ENCODE peak calls at places on chromosomes 4 and X, in four cellular contexts. One of them, this sample, is unnamed.
A peak's percentile ranks its signal among the peaks of the same experiment; 100 is the strongest.

GRCh38 chrX:54950730-54951375 is 30.2 kb downstream of the TRO start:
- DNase-seq in stimulated activated CD4-positive, alpha-beta T cell treated with anti-CD3 and anti-CD28 coated beads, Interleukin-1b, Interleukin-23, amount 100 ng/mL, for 48 hours: no peak
- DNase-seq in fibroblast of pulmonary artery: no peak
- DNase-seq in effector CD4-positive, alpha-beta T cell: no peak
- DNase-seq in this sample: no peak

GRCh38 chr4:7746351-7747061 is 193.2 kb downstream of the AFAP1 start:
- DNase-seq in stimulated activated CD4-positive, alpha-beta T cell treated with anti-CD3 and anti-CD28 coated beads, Interleukin-1b, Interleukin-23, amount 100 ng/mL, for 48 hours: no peak
- DNase-seq in fibroblast of pulmonary artery: no peak
- DNase-seq in effector CD4-positive, alpha-beta T cell: no peak
- DNase-seq in this sample: no peak

GRCh38 chrX:68894513-68895338 is 65.9 kb downstream of the EFNB1 start:
- DNase-seq in stimulated activated CD4-positive, alpha-beta T cell treated with anti-CD3 and anti-CD28 coated beads, Interleukin-1b, Interleukin-23, amount 100 ng/mL, for 48 hours: peak; percentile 2
- DNase-seq in fibroblast of pulmonary artery: peak; percentile 68
- DNase-seq in effector CD4-positive, alpha-beta T cell: no peak
- DNase-seq in this sample: no peak

GRCh38 chr4:56139241-56139827 is 190.6 kb downstream of the CEP135 start:
- DNase-seq in stimulated activated CD4-positive, alpha-beta T cell treated with anti-CD3 and anti-CD28 coated beads, Interleukin-1b, Interleukin-23, amount 100 ng/mL, for 48 hours: no peak
- DNase-seq in fibroblast of pulmonary artery: no peak
- DNase-seq in effector CD4-positive, alpha-beta T cell: no peak
- DNase-seq in this sample: no peak

GRCh38 chr4:6671648-6672047 is 22.0 kb upstream of the S100P start:
- DNase-seq in stimulated activated CD4-positive, alpha-beta T cell treated with anti-CD3 and anti-CD28 coated beads, Interleukin-1b, Interleukin-23, amount 100 ng/mL, for 48 hours: no peak
- DNase-seq in fibroblast of pulmonary artery: no peak
- DNase-seq in effector CD4-positive, alpha-beta T cell: no peak
- DNase-seq in this sample: no peak

GRCh38 chr4:126702747-126703146 is 930.0 kb upstream of the INTU start:
- DNase-seq in stimulated activated CD4-positive, alpha-beta T cell treated with anti-CD3 and anti-CD28 coated beads, Interleukin-1b, Interleukin-23, amount 100 ng/mL, for 48 hours: no peak
- DNase-seq in fibroblast of pulmonary artery: no peak
- DNase-seq in effector CD4-positive, alpha-beta T cell: no peak
- DNase-seq in this sample: no peak

GRCh38 chr4:2247128-2248043 is 5.5 kb upstream of the HAUS3 start:
- DNase-seq in stimulated activated CD4-positive, alpha-beta T cell treated with anti-CD3 and anti-CD28 coated beads, Interleukin-1b, Interleukin-23, amount 100 ng/mL, for 48 hours: peak; percentile 1
- DNase-seq in fibroblast of pulmonary artery: no peak
- DNase-seq in effector CD4-positive, alpha-beta T cell: no peak
- DNase-seq in this sample: peak; percentile 4

GRCh38 chr4:153758688-153759406 is 977 bp downstream of the RNF175 start:
- DNase-seq in stimulated activated CD4-positive, alpha-beta T cell treated with anti-CD3 and anti-CD28 coated beads, Interleukin-1b, Interleukin-23, amount 100 ng/mL, for 48 hours: no peak
- DNase-seq in fibroblast of pulmonary artery: no peak
- DNase-seq in effector CD4-positive, alpha-beta T cell: no peak
- DNase-seq in this sample: no peak

GRCh38 chr4:79107014-79107413 is 167.8 kb upstream of the PAQR3 start:
- DNase-seq in stimulated activated CD4-positive, alpha-beta T cell treated with anti-CD3 and anti-CD28 coated beads, Interleukin-1b, Interleukin-23, amount 100 ng/mL, for 48 hours: no peak
- DNase-seq in fibroblast of pulmonary artery: no peak
- DNase-seq in effector CD4-positive, alpha-beta T cell: no peak
- DNase-seq in this sample: no peak

GRCh38 chr4:73741140-73741749 is 876 bp downstream of the CXCL8 start:
- DNase-seq in stimulated activated CD4-positive, alpha-beta T cell treated with anti-CD3 and anti-CD28 coated beads, Interleukin-1b, Interleukin-23, amount 100 ng/mL, for 48 hours: no peak
- DNase-seq in fibroblast of pulmonary artery: no peak
- DNase-seq in effector CD4-positive, alpha-beta T cell: no peak
- DNase-seq in this sample: no peak

GRCh38 chr4:176156656-176157055 is 38.7 kb downstream of the SPATA4 start:
- DNase-seq in stimulated activated CD4-positive, alpha-beta T cell treated with anti-CD3 and anti-CD28 coated beads, Interleukin-1b, Interleukin-23, amount 100 ng/mL, for 48 hours: no peak
- DNase-seq in fibroblast of pulmonary artery: peak; percentile 57
- DNase-seq in effector CD4-positive, alpha-beta T cell: no peak
- DNase-seq in this sample: no peak

GRCh38 chr4:159047478-159048165 is 55.3 kb upstream of the RAPGEF2 start:
- DNase-seq in stimulated activated CD4-positive, alpha-beta T cell treated with anti-CD3 and anti-CD28 coated beads, Interleukin-1b, Interleukin-23, amount 100 ng/mL, for 48 hours: no peak
- DNase-seq in fibroblast of pulmonary artery: peak; percentile 68
- DNase-seq in effector CD4-positive, alpha-beta T cell: no peak
- DNase-seq in this sample: peak; percentile 26

GRCh38 chrX:38817004-38817703 is 15.9 kb downstream of the MID1IP1 start:
- DNase-seq in stimulated activated CD4-positive, alpha-beta T cell treated with anti-CD3 and anti-CD28 coated beads, Interleukin-1b, Interleukin-23, amount 100 ng/mL, for 48 hours: no peak
- DNase-seq in fibroblast of pulmonary artery: peak; percentile 73
- DNase-seq in effector CD4-positive, alpha-beta T cell: no peak
- DNase-seq in this sample: no peak